ENCODE peak calls at places on chromosomes 11 and 22, in four cellular contexts. One of them, this sample, is unnamed.

GRCh38 chr11:1557904-1558831 is 13.9 kb downstream of the DUSP8 start:
- DNase-seq in H1: no peak
- DNase-seq in HepG2: no peak
- DNase-seq in GM12878: no peak
- DNase-seq in this sample: no peak

GRCh38 chr11:10267821-10268220 is 26.2 kb downstream of the SBF2 start:
- DNase-seq in H1: no peak
- DNase-seq in HepG2: no peak
- DNase-seq in GM12878: no peak
- DNase-seq in this sample: no peak

GRCh38 chr11:33185756-33186155 is 24.5 kb upstream of the CSTF3 start:
- DNase-seq in H1: no peak
- DNase-seq in HepG2: no peak
- DNase-seq in GM12878: no peak
- DNase-seq in this sample: no peak

GRCh38 chr22:48605856-48606255 is 1221.8 kb downstream of the BRD1 start:
- DNase-seq in H1: no peak
- DNase-seq in HepG2: peak; percentile 38
- DNase-seq in GM12878: no peak
- DNase-seq in this sample: no peak

GRCh38 chr11:79253280-79253679 is 187.6 kb downstream of the TENM4 start:
- DNase-seq in H1: no peak
- DNase-seq in HepG2: no peak
- DNase-seq in GM12878: no peak
- DNase-seq in this sample: no peak

GRCh38 chr11:124115782-124116616 is 749 bp downstream of the VWA5A start:
- DNase-seq in H1: no peak
- DNase-seq in HepG2: no peak
- DNase-seq in GM12878: no peak
- DNase-seq in this sample: no peak

GRCh38 chr11:122853971-122854446 is 15.7 kb downstream of the CRTAM start:
- DNase-seq in H1: no peak
- DNase-seq in HepG2: peak; percentile 66
- DNase-seq in GM12878: no peak
- DNase-seq in this sample: peak; percentile 77

GRCh38 chr11:75346912-75347647 is 4.4 kb downstream of the ARRB1 start:
- DNase-seq in H1: no peak
- DNase-seq in HepG2: no peak
- DNase-seq in GM12878: no peak
- DNase-seq in this sample: no peak

GRCh38 chr11:23413057-23413456 is 552.8 kb upstream of the CCDC179 start:
- DNase-seq in H1: no peak
- DNase-seq in HepG2: no peak
- DNase-seq in GM12878: no peak
- DNase-seq in this sample: no peak

GRCh38 chr11:73478737-73479347 is 102.6 kb downstream of the RELT start:
- DNase-seq in H1: no peak
- DNase-seq in HepG2: peak; percentile 37
- DNase-seq in GM12878: no peak
- DNase-seq in this sample: peak; percentile 13

GRCh38 chr11:40178470-40178869 is 1281.0 kb downstream of the LRRC4C start:
- DNase-seq in H1: no peak
- DNase-seq in HepG2: no peak
- DNase-seq in GM12878: no peak
- DNase-seq in this sample: no peak

GRCh38 chr11:109249597-109249996 is 172.4 kb upstream of the C11orf87 start:
- DNase-seq in H1: no peak
- DNase-seq in HepG2: no peak
- DNase-seq in GM12878: no peak
- DNase-seq in this sample: no peak

GRCh38 chr22:23697031-23697970 is 6.5 kb downstream of the RGL4 start:
- DNase-seq in H1: no peak
- DNase-seq in HepG2: no peak
- DNase-seq in GM12878: no peak
- DNase-seq in this sample: no peak

GRCh38 chr11:1235615-1236315 is 12.9 kb downstream of the MUC5B start:
- DNase-seq in H1: no peak
- DNase-seq in HepG2: no peak
- DNase-seq in GM12878: no peak
- DNase-seq in this sample: no peak

GRCh38 chr11:26766996-26767395 is 45.1 kb upstream of the SLC5A12 start:
- DNase-seq in H1: no peak
- DNase-seq in HepG2: no peak
- DNase-seq in GM12878: no peak
- DNase-seq in this sample: no peak

GRCh38 chr11:36155770-36156485 is 133.3 kb downstream of the COMMD9 start:
- DNase-seq in H1: no peak
- DNase-seq in HepG2: no peak
- DNase-seq in GM12878: no peak
- DNase-seq in this sample: no peak

GRCh38 chr22:22788460-22789037 is 99.1 kb upstream of the IGLL5 start:
- DNase-seq in H1: no peak
- DNase-seq in HepG2: no peak
- DNase-seq in GM12878: no peak
- DNase-seq in this sample: no peak

GRCh38 chr11:22234743-22235142 is 41.9 kb downstream of the ANO5 start:
- DNase-seq in H1: peak; percentile 1
- DNase-seq in HepG2: no peak
- DNase-seq in GM12878: no peak
- DNase-seq in this sample: peak; percentile 54

GRCh38 chr22:28014141-28015055 is 95.3 kb upstream of the PITPNB start:
- DNase-seq in H1: no peak
- DNase-seq in HepG2: no peak
- DNase-seq in GM12878: no peak
- DNase-seq in this sample: no peak

GRCh38 chr11:119316017-119316728 is 757 bp downstream of the MCAM start:
- DNase-seq in H1: no peak
- DNase-seq in HepG2: no peak
- DNase-seq in GM12878: no peak
- DNase-seq in this sample: no peak

GRCh38 chr22:41998361-41999261 is at the start of gene WBP2NL:
- DNase-seq in H1: no peak
- DNase-seq in HepG2: no peak
- DNase-seq in GM12878: peak; percentile 58
- DNase-seq in this sample: peak; percentile 42

DNA sequence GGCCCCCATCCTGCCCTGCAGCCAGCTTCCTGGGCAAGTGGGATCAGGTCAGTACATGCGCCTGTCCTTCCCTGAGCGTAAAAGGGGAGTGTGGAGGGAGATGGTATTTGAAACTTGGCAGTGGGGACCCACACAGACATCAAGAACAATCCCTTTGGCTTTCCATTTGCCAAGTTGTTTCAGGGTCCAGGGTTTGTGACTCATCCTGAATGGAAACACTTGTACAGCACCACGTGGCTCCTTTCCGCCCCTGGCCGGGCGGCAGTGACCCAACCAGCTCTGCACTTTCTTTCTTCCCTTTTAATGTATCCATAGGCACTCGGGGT is 190.1 kb downstream of the SNX19 start:
- DNase-seq in H1: no peak
- DNase-seq in HepG2: no peak
- DNase-seq in GM12878: no peak
- DNase-seq in this sample: no peak
- TF ChIP-seq SUZ12 in H1: no peak
- TF ChIP-seq SUZ12 in HepG2: no peak
- TF ChIP-seq SUZ12 in GM12878: no peak
- TF ChIP-seq SUZ12 in this sample: no peak

DNA sequence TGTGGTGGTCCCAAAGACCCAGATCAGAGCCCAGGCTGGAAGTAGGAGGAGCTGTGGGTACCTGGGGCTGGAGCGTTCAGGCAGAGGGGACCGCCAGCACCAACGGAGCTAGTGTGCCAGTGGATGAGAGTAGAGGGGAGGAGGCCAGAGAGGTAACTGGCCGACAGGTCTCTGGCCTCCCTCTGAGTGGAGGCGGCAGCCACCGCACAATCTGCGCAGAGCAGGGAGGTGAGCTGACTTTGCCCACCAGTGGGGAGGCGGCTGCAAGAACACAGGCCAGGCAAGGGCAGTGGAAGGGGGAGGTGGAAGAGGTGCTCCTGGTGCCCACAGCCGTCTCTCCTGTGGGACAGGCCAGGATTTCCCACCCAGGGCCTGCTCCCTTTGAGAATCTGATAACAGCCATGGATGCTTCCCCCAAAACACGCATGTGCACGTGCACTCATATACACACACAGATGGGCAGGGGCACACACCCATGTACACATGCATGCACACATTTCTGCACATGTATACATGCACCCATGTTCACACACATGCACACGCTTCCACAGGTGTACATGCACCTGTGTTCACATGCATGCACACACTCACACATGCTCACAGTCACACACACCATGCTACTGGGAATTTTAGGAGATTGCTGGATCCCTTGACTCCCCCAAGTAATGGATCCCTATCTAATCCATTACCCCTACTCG is 6.4 kb upstream of the MGAT3 start:
- DNase-seq in H1: no peak
- DNase-seq in HepG2: no peak
- DNase-seq in GM12878: no peak
- DNase-seq in this sample: no peak
- H3K4me3 ChIP-seq in H1: no peak overlapping the region
- H3K4me3 ChIP-seq in HepG2: no peak overlapping the region
- H3K4me3 ChIP-seq in GM12878: no peak overlapping the region
- H3K4me3 ChIP-seq in this sample: no peak overlapping the region

GRCh38 chr11:103464420-103464819 is 355.2 kb downstream of the DYNC2H1 start:
- DNase-seq in H1: no peak
- DNase-seq in HepG2: no peak
- DNase-seq in GM12878: no peak
- DNase-seq in this sample: no peak
- TF ChIP-seq SUZ12 in H1: no peak
- TF ChIP-seq SUZ12 in HepG2: no peak
- TF ChIP-seq SUZ12 in GM12878: no peak
- TF ChIP-seq SUZ12 in this sample: no peak

GRCh38 chr22:29171721-29172120 is 34.0 kb upstream of the EMID1 start:
- DNase-seq in H1: no peak
- DNase-seq in HepG2: no peak
- DNase-seq in GM12878: no peak
- DNase-seq in this sample: no peak

GRCh38 chr22:29172216-29172615 is 33.5 kb upstream of the EMID1 start:
- DNase-seq in H1: no peak
- DNase-seq in HepG2: no peak
- DNase-seq in GM12878: no peak
- DNase-seq in this sample: no peak

DNA sequence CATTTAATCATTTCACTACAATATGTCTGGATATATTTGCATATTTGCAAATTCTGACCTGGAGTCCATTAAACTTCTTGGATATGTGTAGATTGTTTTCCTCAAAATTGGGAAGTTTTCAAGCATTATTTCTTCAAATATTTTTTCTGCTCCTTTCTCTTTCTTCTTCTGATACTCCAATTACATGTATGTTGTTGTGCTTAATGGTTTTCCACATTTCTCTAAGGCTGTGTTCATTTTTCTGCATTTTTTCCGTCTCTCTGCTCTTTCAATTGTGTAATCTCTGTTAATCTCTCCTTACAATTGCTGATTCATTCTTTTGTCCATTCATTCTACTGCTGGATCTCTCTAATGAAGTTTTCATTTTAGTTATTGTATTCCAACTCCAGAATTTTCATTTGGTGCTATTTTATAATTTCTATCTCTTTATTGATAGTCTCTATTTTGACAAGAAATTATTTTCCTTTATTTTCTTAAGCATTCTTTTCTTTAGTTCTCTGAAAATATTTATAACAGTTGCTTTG is 30.3 kb upstream of the EMID1 start:
- DNase-seq in H1: no peak
- DNase-seq in HepG2: no peak
- DNase-seq in GM12878: no peak
- DNase-seq in this sample: no peak
- H3K4me3 ChIP-seq in H1: no peak overlapping the region
- H3K4me3 ChIP-seq in HepG2: no peak overlapping the region
- H3K4me3 ChIP-seq in GM12878: no peak overlapping the region
- H3K4me3 ChIP-seq in this sample: no peak overlapping the region

This sample was measured in NT2/D1.